ENCODE peak calls at places on chromosome 17, in nine cellular contexts. O, B, Y, X, I, V, K, C and Q are unnamed samples.

GRCh38 chr17:33228548-33228947 is 64.5 kb downstream of the ASIC2 start:
- DNase-seq in X (no peak), O (no peak), Y (no peak), B (no peak), V (no peak), I (no peak), K (no peak), C (no peak), Q (no peak)

GRCh38 chr17:41009301-41009760 is 403 bp upstream of the KRTAP3-1 start:
- DNase-seq in Y (peak), B (no peak), C (no peak), X (no peak), O (no peak), I (no peak), K (no peak), V (no peak), Q (no peak)

GRCh38 chr17:73667184-73667959 is 23.1 kb upstream of the SDK2 start:
- DNase-seq in V (no peak), K (no peak), I (no peak), Y (no peak), X (no peak), C (no peak), B (no peak), O (no peak), Q (no peak)

GRCh38 chr17:75182569-75183436 is at the start of gene SUMO2:
- DNase-seq in O (peak), Y (peak), X (peak), C (peak), K (peak), I (peak), B (peak), V (peak), Q (peak)

GRCh38 chr17:8872705-8873426 is 5.4 kb upstream of the PIK3R6 start:
- DNase-seq in X (no peak), B (no peak), K (no peak), C (no peak), I (no peak), O (no peak), V (no peak), Y (no peak), Q (no peak)

GRCh38 chr17:75645501-75645888 is 12.3 kb downstream of the SMIM5 start:
- DNase-seq in I (no peak), B (peak), V (peak), O (no peak), K (no peak), Y (peak), C (no peak), X (no peak), Q (no peak)

GRCh38 chr17:41532947-41533570 is 5.0 kb upstream of the KRT19 start:
- DNase-seq in K (no peak), B (no peak), X (no peak), V (no peak), I (no peak), O (no peak), Y (no peak), C (no peak), Q (no peak)

GRCh38 chr17:66915204-66915611 is 49.3 kb upstream of the CACNG4 start:
- DNase-seq in I (no peak), K (no peak), O (no peak), X (peak), V (no peak), Y (peak), B (peak), C (peak), Q (no peak)

GRCh38 chr17:34458266-34458665 is 95.2 kb upstream of the CCL1 start:
- DNase-seq in C (no peak), I (no peak), B (no peak), V (no peak), X (no peak), O (no peak), K (no peak), Y (no peak), Q (no peak)

GRCh38 chr17:75876938-75877751 is 1.2 kb downstream of the TRIM47 start:
- DNase-seq in K (peak), C (peak), Y (peak), O (peak), B (peak), V (peak), X (peak), I (peak), Q (peak)

GRCh38 chr17:27319536-27320221 is 25.8 kb downstream of the WSB1 start:
- DNase-seq in C (peak), I (peak), X (peak), Y (peak), O (no peak), K (peak), V (no peak), B (peak), Q (peak)

GRCh38 chr17:10125761-10126553 is 72.4 kb downstream of the GAS7 start:
- DNase-seq in C (no peak), I (no peak), Y (no peak), O (no peak), X (no peak), B (no peak), V (no peak), K (peak), Q (peak)

GRCh38 chr17:77466140-77466539 is 325.4 kb downstream of the SEC14L1 start:
- DNase-seq in X (no peak), V (peak), Y (no peak), O (no peak), B (no peak), C (no peak), K (no peak), I (no peak), Q (no peak)

GRCh38 chr17:74427048-74427762 is 4.7 kb upstream of the GPRC5C start:
- DNase-seq in O (no peak), B (peak), C (no peak), V (no peak), K (no peak), I (no peak), Y (no peak), X (peak), Q (no peak)

GRCh38 chr17:22512997-22513538 is 820.7 kb downstream of the KCNJ18 start:
- DNase-seq in X (no peak), O (no peak), V (no peak), K (no peak), C (no peak), I (no peak), B (no peak), Y (no peak), Q (no peak)

GRCh38 chr17:50638851-50639767 is 4.4 kb downstream of the ABCC3 start:
- DNase-seq in O (peak), I (peak), K (peak), Y (peak), B (peak), X (peak), C (peak), V (no peak), Q (peak)

GRCh38 chr17:16463341-16464000 is 28.5 kb downstream of the LRRC75A start:
- DNase-seq in I (no peak), V (no peak), B (peak), C (peak), X (peak), O (no peak), Y (peak), K (peak), Q (peak)

GRCh38 chr17:179066-179432 is 2.4 kb downstream of the DOC2B start:
- DNase-seq in B (no peak), O (no peak), C (no peak), K (no peak), I (no peak), V (no peak), X (no peak), Y (no peak), Q (no peak)

GRCh38 chr17:80984749-80985148 is 6.9 kb upstream of the CHMP6 start:
- DNase-seq in X (no peak), Y (peak), O (peak), K (peak), B (no peak), C (no peak), I (peak), V (no peak), Q (peak)

GRCh38 chr17:12631076-12631475 is 34.6 kb upstream of the MYOCD start:
- DNase-seq in I (no peak), V (no peak), O (no peak), K (peak), C (no peak), B (no peak), X (no peak), Y (no peak), Q (peak)

GRCh38 chr17:298791-299450 is 53.7 kb downstream of the RPH3AL start:
- DNase-seq in X (peak), C (no peak), B (peak), I (no peak), V (no peak), K (no peak), Y (no peak), O (no peak), Q (no peak)

GRCh38 chr17:67746704-67747571 is 29.2 kb downstream of the NOL11 start:
- DNase-seq in C (no peak), X (no peak), I (no peak), V (no peak), O (no peak), Y (no peak), K (no peak), B (peak), Q (no peak)

GRCh38 chr17:40323731-40324650 is 15.0 kb downstream of the RARA start:
- DNase-seq in Y (no peak), C (no peak), K (peak), X (peak), V (peak), B (peak), O (no peak), I (no peak), Q (peak)

GRCh38 chr17:35345926-35346771 is 27.3 kb downstream of the SLFN11 start:
- DNase-seq in I (no peak), C (no peak), V (no peak), B (peak), O (no peak), K (peak), X (no peak), Y (peak), Q (peak)

GRCh38 chr17:9648521-9649110 is 3.3 kb downstream of the USP43 start:
- DNase-seq in K (no peak), X (no peak), B (no peak), C (no peak), Y (no peak), O (no peak), V (no peak), I (no peak), Q (no peak)

GRCh38 chr17:83195330-83196087 is 116.1 kb downstream of the METRNL start:
- DNase-seq in Y (no peak), X (peak), O (no peak), K (no peak), B (no peak), I (no peak), V (no peak), C (peak), Q (peak)

GRCh38 chr17:10845388-10845751 is 7.5 kb upstream of the PIRT start:
- DNase-seq in I (no peak), O (no peak), B (no peak), K (no peak), V (no peak), C (no peak), X (no peak), Y (no peak), Q (no peak)

GRCh38 chr17:74923538-74924249 is 379 bp upstream of the OTOP2 start:
- DNase-seq in V (peak), Y (peak), C (peak), I (no peak), B (peak), O (no peak), K (peak), X (peak), Q (peak)

GRCh38 chr17:17514361-17514992 is 18.3 kb upstream of the RASD1 start:
- DNase-seq in B (no peak), C (no peak), Y (no peak), V (no peak), I (no peak), K (no peak), O (no peak), X (peak), Q (no peak)

GRCh38 chr17:72338847-72339790 is 218.3 kb downstream of the SOX9 start:
- DNase-seq in C (peak), Y (peak), K (peak), V (no peak), O (peak), B (peak), I (peak), X (peak), Q (peak)

GRCh38 chr17:81513669-81514484 is 1.3 kb upstream of the ACTG1 start:
- DNase-seq in B (peak), I (peak), C (peak), V (peak), O (no peak), Y (peak), K (peak), X (peak), Q (peak)

GRCh38 chr17:72754513-72754912 is 338.0 kb downstream of the SLC39A11 start:
- DNase-seq in X (no peak), Y (peak), V (no peak), K (peak), O (no peak), C (no peak), B (no peak), I (no peak), Q (no peak)

GRCh38 chr17:81027038-81027437 is 7.9 kb upstream of the BAIAP2 start:
- DNase-seq in C (peak), K (no peak), V (no peak), B (no peak), I (no peak), Y (no peak), X (no peak), O (no peak), Q (no peak)

GRCh38 chr17:82301300-82301915 is 16.0 kb downstream of the CD7 start:
- DNase-seq in X (no peak), K (no peak), Y (no peak), C (no peak), O (no peak), I (no peak), V (no peak), B (no peak), Q (no peak)

GRCh38 chr17:81722184-81723120 is 10.4 kb downstream of the SLC25A10 start:
- DNase-seq in O (no peak), K (no peak), V (peak), I (no peak), Y (peak), X (peak), C (no peak), B (peak), Q (peak)

GRCh38 chr17:1039511-1040215 is 42.7 kb downstream of the TIMM22 start:
- DNase-seq in C (no peak), K (no peak), O (no peak), V (no peak), I (no peak), B (peak), Y (peak), X (peak), Q (no peak)

GRCh38 chr17:58354541-58355216 is 2.7 kb upstream of the SUPT4H1 start:
- DNase-seq in O (no peak), I (no peak), X (no peak), K (no peak), V (no peak), B (no peak), Y (no peak), C (no peak), Q (no peak)

GRCh38 chr17:58351182-58351581 is 819 bp downstream of the SUPT4H1 start:
- DNase-seq in V (no peak), Y (no peak), X (no peak), B (no peak), C (no peak), K (no peak), O (no peak), I (no peak), Q (no peak)

GRCh38 chr17:58351710-58352017 is 337 bp downstream of the SUPT4H1 start:
- DNase-seq in C (no peak), X (no peak), V (no peak), B (no peak), I (no peak), K (no peak), O (no peak), Y (peak), Q (no peak)

GRCh38 chr17:58352843-58353719 is 1.1 kb upstream of the SUPT4H1 start:
- DNase-seq in C (no peak), K (peak), V (peak), B (peak), O (no peak), Y (peak), I (peak), X (no peak), Q (peak)

DNA sequence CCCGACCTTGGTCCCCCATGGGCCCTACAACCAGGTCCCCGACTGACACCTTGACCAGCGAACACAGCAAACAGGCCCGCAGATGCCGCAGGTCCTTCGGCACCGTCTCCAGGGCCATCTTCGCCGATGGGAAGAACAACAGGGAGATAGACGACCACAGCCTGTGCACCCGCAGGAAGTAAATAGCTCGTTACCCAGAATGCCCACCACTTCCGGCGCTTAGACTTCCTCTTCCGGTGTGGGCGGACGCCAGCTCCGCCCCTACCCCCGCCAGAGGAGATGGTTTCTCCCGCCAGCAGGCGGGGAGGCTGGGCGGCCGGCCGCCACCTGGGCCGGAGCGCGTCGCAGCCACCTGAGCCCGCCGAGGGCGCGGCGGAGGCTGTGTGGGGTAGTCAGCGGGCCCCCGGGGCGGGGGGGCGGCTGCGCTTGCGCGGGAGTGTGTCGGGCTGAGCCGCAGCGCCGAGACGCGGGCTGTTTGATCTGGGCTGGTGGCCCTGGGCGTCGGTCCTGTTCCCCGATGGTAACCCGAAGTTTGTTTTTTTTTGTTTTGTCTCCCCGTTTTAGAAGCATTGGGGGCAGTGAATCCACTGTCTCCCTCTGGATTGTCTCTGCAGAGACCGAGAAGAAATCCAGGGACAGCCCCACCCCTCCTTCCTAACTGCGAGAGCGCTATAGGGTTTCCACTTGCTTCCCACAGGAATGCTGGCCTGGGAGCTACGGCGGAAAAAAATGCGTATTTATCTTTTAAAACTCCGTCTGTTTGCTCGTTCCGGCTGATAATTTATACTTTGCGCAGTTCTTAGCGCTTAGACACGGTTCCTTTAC is at the start of gene SUPT4H1:
- DNase-seq in Y (peak), O (peak), X (peak), V (peak), I (peak), C (peak), K (peak), B (peak), Q (peak)
- TF ChIP-seq CTCF in Y (no peak), O (no peak), X (no peak), V (no peak), I (no peak), C (no peak), K (no peak), B (peak), Q (peak)

DNA sequence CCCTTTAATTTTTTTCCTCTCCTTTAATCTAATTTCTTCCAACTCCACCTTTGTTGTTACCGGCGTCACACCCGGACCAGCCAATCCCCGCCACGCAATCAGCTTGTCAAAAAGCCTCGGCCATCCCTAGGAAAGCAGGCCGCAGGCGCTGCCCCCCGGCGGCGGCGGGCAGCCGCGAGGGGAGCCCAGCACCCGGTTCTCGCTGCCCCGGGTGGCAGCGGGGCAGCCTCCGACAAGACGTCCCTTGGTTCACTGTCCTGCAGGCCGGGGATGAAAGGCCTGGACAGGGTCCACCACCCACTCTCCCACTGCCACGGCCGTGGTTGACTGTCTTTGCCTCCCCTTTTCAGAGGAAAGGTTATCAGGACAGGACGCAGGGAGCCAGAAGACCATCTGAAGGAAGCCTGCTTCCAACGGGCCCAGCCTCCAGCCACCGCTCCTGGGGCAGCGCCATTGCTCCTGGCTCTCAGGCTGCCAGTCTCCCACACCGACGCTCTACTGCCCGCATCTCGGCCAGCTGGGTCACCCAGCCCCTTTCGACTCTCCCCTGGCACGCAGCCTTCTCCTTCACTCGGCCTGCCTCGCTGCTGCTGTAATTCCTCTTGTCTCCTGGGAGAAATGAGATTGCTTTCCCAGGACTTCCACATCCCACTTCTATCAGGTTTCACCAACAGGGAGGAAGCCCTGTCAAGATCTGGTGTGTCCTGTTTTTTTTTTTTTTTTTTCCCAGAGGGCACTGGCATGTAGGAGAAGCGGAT is 2.8 kb upstream of the UBTF start:
- DNase-seq in C (peak), V (peak), Y (peak), O (no peak), I (peak), B (peak), X (peak), K (peak), Q (peak)
- H3K4me3 ChIP-seq in C (peak), V (peak), Y (peak), O (peak), I (peak), B (peak), X (peak), K (peak), Q (peak)

DNA sequence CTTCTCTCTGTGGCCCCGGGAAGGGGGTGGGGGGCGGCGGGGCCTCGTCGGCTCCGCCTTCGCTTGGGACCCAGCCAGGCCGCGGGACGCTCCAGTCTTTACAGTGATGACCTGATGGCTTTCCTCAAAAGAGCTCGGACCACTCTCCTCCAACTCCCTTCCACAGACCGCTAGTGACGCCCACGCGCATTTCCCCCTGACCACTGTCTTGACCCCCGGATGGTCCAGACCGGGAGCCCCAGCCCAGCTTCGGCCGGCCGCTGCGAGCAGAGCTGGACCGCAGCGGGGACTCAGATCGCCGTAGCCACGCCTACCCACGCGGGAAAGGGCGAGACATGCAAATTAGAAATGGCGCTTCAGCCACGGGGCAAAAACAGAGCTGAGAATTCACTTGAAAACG is 81.6 kb upstream of the RNU2-1 start:
- DNase-seq in V (no peak), Y (no peak), I (no peak), O (no peak), B (no peak), X (no peak), C (no peak), K (no peak), Q (no peak)
- TF ChIP-seq CTCF in V (no peak), Y (no peak), I (no peak), O (no peak), B (no peak), X (no peak), C (no peak), K (no peak), Q (no peak)

GRCh38 chr17:78933959-78934568 is 8.9 kb upstream of the TIMP2 start:
- DNase-seq in Y (peak), X (peak), O (peak), I (peak), C (peak), V (peak), B (peak), K (peak), Q (peak)
- H3K4me3 ChIP-seq in Y (no peak), X (no peak), O (peak), I (peak), C (peak), V (no peak), B (no peak), K (peak), Q (peak)

DNA sequence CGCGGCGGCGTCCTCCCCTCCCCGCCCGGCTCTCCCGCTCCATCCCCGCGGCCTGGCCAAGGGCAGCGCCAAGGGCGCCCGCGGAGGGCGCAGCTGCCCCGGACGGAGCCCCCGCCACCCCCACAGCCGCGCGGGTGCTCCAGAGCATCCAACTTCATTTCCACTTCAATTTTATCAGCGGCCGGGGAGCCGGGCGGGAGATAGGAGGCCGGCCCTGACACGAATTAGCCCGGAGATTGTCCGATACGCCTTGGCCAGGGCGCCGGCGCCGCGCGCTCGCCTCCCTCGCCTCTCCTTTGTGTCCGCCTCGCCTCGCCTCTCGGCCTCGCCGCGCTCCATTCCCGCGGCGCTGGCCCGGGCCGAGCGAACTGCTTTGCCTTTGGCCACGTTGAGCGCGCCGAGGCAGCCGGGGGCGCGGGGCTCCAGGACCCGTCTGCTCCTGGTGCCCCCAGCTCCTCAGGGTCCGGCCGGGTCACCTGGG is 129.1 kb upstream of the LHX1 start:
- DNase-seq in I (no peak), O (no peak), C (peak), B (no peak), X (no peak), Y (peak), K (no peak), V (no peak), Q (peak)
- TF ChIP-seq CTCF in I (no peak), O (no peak), C (no peak), B (no peak), X (no peak), Y (no peak), K (no peak), V (no peak), Q (no peak)